ENCODE peak calls at places on chromosomes 5 and 9, in five cellular contexts. F is A549, N is HepG2, Z is K562, L is GM12878. A is an unnamed sample.

GRCh38 chr9:35112257-35113020 is 3.2 kb downstream of the ATOSB start:
- DNase-seq in F (no peak), N (no peak), Z (no peak), L (no peak), A (no peak)

GRCh38 chr5:177472460-177473441 is 683 bp downstream of the DBN1 start:
- DNase-seq in F (no peak), N (peak; percentile 25), Z (peak; percentile 87), L (no peak), A (peak; percentile 62)

GRCh38 chr5:142290574-142291299 is 34.1 kb downstream of the SPRY4 start:
- DNase-seq in F (no peak), N (no peak), Z (no peak), L (no peak), A (no peak)

GRCh38 chr5:142102980-142103379 is 5.6 kb upstream of the NDFIP1 start:
- DNase-seq in F (no peak), N (no peak), Z (no peak), L (no peak), A (no peak)

GRCh38 chr9:87270241-87271234 is 227.1 kb upstream of the DAPK1 start:
- DNase-seq in F (no peak), N (no peak), Z (no peak), L (no peak), A (peak; percentile 18)

GRCh38 chr9:17063535-17064135 is 71.2 kb upstream of the CNTLN start:
- DNase-seq in F (peak; percentile 23), N (peak; percentile 45), Z (peak; percentile 6), L (no peak), A (peak; percentile 83)

GRCh38 chr9:132590318-132591182 is 8.1 kb downstream of the BARHL1 start:
- DNase-seq in F (no peak), N (no peak), Z (no peak), L (no peak), A (peak; percentile 52)

GRCh38 chr5:65926893-65927292 is 518 bp downstream of the ERBIN start:
- DNase-seq in F (no peak), N (no peak), Z (no peak), L (no peak), A (peak; percentile 20)

GRCh38 chr5:82183828-82184227 is 94.3 kb downstream of the RPS23 start:
- DNase-seq in F (no peak), N (no peak), Z (no peak), L (peak; percentile 17), A (no peak)

GRCh38 chr9:70569070-70569772 is 154.8 kb upstream of the KLF9 start:
- DNase-seq in F (no peak), N (no peak), Z (no peak), L (no peak), A (no peak)

GRCh38 chr5:125668904-125669303 is 754.3 kb upstream of the GRAMD2B start:
- DNase-seq in F (no peak), N (no peak), Z (no peak), L (no peak), A (peak; percentile 33)

GRCh38 chr9:4497855-4498254 is 7.6 kb downstream of the SLC1A1 start:
- DNase-seq in F (no peak), N (no peak), Z (no peak), L (no peak), A (no peak)

GRCh38 chr5:27702339-27702820 is 664.0 kb upstream of the CDH9 start:
- DNase-seq in F (peak; percentile 13), N (no peak), Z (no peak), L (no peak), A (peak; percentile 54)

GRCh38 chr9:92657296-92658094 is 12.4 kb downstream of the IPPK start:
- DNase-seq in F (peak; percentile 28), N (no peak), Z (no peak), L (no peak), A (peak; percentile 36)

GRCh38 chr9:85213650-85214607 is 527.8 kb downstream of the AGTPBP1 start:
- DNase-seq in F (no peak), N (no peak), Z (no peak), L (no peak), A (peak; percentile 45)

GRCh38 chr5:17713301-17713700 is 79.0 kb downstream of the TAF11L14 start:
- DNase-seq in F (peak; percentile 23), N (no peak), Z (no peak), L (no peak), A (no peak)

GRCh38 chr5:150202501-150202900 is 12.6 kb downstream of the SLC6A7 start:
- DNase-seq in F (no peak), N (no peak), Z (no peak), L (no peak), A (no peak)

GRCh38 chr5:73974871-73975351 is 348.9 kb downstream of the ARHGEF28 start:
- DNase-seq in F (no peak), N (peak; percentile 43), Z (no peak), L (no peak), A (no peak)

GRCh38 chr9:126377521-126377920 is 50.9 kb downstream of the MVB12B start:
- DNase-seq in F (no peak), N (no peak), Z (no peak), L (no peak), A (no peak)

DNA sequence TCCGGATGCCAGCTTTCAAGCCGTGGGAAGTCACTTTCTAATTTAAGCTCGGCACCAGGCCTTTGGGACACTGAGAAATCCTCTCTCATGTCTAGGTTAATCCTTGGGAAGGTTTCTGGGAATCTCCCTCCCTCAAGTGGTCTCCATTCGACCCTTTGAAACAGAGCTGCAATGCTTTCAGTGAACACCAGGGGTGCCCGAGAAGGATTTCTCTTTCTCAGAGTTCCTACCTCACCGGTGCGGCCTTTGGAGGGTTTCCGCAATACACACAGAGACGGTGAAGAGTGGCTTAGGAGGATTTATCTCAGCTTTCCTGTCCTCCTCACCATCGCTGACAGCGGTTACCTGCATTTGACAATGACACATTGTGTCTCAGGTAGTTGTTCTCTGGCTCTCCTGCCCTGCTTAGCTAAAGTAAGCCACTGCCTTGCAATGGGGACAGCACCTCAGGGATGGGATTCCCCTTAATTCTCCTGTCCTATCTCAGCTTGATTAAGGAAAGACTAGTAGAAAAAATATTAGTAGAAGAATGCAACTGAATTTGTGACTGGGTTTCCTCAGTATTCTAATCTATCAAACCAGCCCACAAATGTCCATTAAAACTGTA is 180.6 kb downstream of the GABRG2 start:
- DNase-seq in F (peak; percentile 4), N (peak; percentile 15), Z (peak; percentile 18), L (no peak), A (peak; percentile 91)
- TF ChIP-seq JUNB in F (no peak), N (no peak), Z (no peak), L (no peak), A (no peak)

GRCh38 chr5:102866315-102866693 is 111.2 kb downstream of the PAM start:
- DNase-seq in F (no peak), N (no peak), Z (no peak), L (no peak), A (no peak)

GRCh38 chr5:102865171-102865509 is 110.0 kb downstream of the PAM start:
- DNase-seq in F (no peak), N (no peak), Z (no peak), L (no peak), A (no peak)

GRCh38 chr5:102867999-102868662 is 113.0 kb downstream of the PAM start:
- DNase-seq in F (no peak), N (no peak), Z (no peak), L (no peak), A (no peak)

GRCh38 chr5:102863764-102864560 is 108.9 kb downstream of the PAM start:
- DNase-seq in F (no peak), N (no peak), Z (no peak), L (no peak), A (peak; percentile 19)

GRCh38 chr5:102865510-102866314 is 110.6 kb downstream of the PAM start:
- DNase-seq in F (peak; percentile 17), N (no peak), Z (no peak), L (peak; percentile 9), A (peak; percentile 91)
- TF ChIP-seq REST in F (no peak), N (no peak), Z (no peak), L (no peak), A (no peak)

DNA sequence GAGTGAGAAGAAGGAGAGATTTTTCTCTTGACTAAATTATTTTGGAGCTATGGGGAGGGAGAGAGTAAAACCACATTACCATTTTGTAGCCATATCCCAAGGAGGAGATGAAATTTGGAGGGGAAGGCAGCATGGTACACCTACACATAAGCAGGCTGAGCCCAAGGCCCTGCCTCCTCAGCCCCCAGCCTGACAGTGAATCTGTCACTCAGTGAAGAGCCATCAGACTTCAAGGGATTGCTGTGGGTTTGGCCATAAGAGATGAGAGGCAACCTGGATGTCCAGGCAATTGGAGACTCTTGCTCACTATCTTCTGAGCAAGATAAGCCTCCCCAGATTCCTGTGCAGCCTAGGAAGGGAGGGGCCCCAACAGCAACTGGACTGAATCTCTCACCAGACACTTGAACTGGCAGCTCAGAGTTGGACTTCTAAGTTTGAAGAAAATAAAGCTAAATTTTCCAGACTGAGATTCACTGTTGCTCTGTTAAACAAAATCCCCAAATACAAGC is 216.6 kb downstream of the SEMA6A start:
- DNase-seq in F (no peak), N (no peak), Z (no peak), L (no peak), A (no peak)
- H3K4me2 ChIP-seq in F (no peak overlapping the region), N (no peak overlapping the region), Z (no peak overlapping the region), L (peak overlapping the region; percentile 36), A (no peak overlapping the region)

DNA sequence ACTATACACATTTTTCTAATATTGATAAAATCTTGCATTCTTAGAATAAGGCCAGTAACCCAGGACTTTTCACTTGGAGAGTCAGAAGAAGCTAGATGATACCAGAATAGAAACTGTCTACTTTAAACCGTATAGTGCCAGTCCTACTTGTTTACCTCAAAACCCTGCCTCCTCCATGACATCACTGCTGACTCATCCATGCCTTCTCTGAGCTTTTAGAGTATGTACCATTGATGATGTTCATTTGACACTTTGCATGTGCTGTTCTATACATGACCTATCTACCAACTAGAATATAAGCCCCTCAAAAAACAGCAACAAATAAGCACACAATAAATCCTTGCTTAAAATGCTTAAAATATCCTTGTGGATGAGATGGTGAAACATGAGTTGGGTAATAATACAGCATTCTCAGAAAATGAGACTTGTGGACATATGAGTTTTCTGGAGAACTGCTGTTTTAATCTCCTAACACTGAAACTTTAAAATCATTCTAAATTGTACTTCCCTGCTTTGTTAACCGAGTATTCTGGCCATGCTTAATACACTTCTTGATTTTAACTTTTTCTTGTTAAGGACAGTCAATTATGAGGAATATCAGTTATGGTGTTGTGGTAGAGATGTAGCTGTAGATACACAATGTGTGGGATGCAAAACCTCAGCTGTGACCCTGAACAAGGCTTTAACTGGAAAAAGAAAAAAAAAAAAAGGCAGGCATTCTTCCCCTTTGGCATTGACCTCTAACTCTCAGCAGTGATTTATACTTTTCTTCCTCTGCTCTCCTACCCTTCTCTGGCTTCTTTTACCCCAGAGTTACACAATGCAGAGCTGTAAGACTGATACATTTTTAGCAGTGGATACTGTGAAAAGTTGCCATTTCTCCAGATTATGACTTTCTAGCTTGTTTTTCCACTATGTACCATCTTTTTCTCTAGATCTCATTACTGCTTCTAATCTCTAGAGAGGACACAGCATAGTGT is 2.3 kb downstream of the CTNNAL1 start:
- DNase-seq in F (peak; percentile 50), N (peak; percentile 60), Z (no peak), L (no peak), A (no peak)
- TF ChIP-seq JUNB in F (no peak), N (no peak), Z (peak; percentile 76), L (peak; percentile 67), A (no peak)

DNA sequence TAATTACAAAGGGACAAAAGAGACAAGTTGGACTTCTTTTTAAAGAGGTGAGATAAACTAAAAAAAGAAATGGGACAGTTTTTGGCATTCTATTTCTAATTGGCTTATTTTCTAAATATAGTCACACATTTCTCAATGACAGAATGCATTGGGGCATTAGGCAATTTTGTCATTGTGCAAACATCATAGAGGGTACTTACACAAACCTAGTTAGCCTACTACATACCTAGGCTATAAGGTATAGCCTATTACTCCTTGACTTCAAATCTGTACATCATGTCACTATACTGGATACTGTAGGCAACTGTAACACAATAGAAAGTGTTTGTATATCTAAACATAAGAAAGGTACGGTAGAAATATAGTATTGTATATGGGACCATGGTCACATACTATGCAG is 56.1 kb downstream of the LSM11 start:
- DNase-seq in F (no peak), N (no peak), Z (no peak), L (no peak), A (no peak)
- TF ChIP-seq REST in F (no peak), N (no peak), Z (no peak), L (no peak), A (no peak)

GRCh38 chr9:109517798-109518435 is 19.8 kb upstream of the PTPN3 start:
- DNase-seq in F (no peak), N (no peak), Z (no peak), L (no peak), A (no peak)
- H3K4me2 ChIP-seq in F (no peak overlapping the region), N (no peak overlapping the region), Z (no peak overlapping the region), L (no peak overlapping the region), A (no peak overlapping the region)